ENCODE peak calls at places on chromosomes 11 and 22, in six cellular contexts. B, G, C, U, X and P are unnamed samples. For H3K36me3, the result is how much of the 10 kb centered on the place peaks cover.

GRCh38 chr22:23613193-23613973 is 18.7 kb downstream of the DRICH1 start:
- DNase-seq in B (peak), G (no peak), C (no peak), U (no peak), X (no peak), P (no peak)

GRCh38 chr11:35141538-35141937 is 2.6 kb downstream of the CD44 start:
- DNase-seq in B (no peak), G (no peak), C (no peak), U (peak), X (peak), P (no peak)

GRCh38 chr11:60987577-60988277 is 16.2 kb downstream of the CD6 start:
- DNase-seq in B (no peak), G (no peak), C (no peak), U (no peak), X (no peak), P (no peak)

GRCh38 chr11:32213223-32213622 is 122.3 kb downstream of the RCN1 start:
- DNase-seq in B (no peak), G (no peak), C (no peak), U (no peak), X (no peak), P (no peak)

GRCh38 chr22:41943661-41944209 is 3.2 kb downstream of the CENPM start:
- DNase-seq in B (no peak), G (no peak), C (no peak), U (peak), X (no peak), P (no peak)

GRCh38 chr22:46556775-46557174 is 19.4 kb upstream of the CELSR1 start:
- DNase-seq in B (no peak), G (no peak), C (no peak), U (no peak), X (no peak), P (no peak)

GRCh38 chr11:16606784-16607674 is 131.4 kb upstream of the C11orf58 start:
- DNase-seq in B (no peak), G (peak), C (no peak), U (no peak), X (peak), P (peak)

GRCh38 chr11:119368121-119369034 is 13.1 kb downstream of the USP2 start:
- DNase-seq in B (peak), G (peak), C (no peak), U (peak), X (peak), P (peak)

GRCh38 chr11:34028407-34028804 is 23.1 kb upstream of the CAPRIN1 start:
- DNase-seq in B (no peak), G (no peak), C (no peak), U (peak), X (peak), P (no peak)

GRCh38 chr22:39543095-39543494 is 10.5 kb upstream of the RPS19BP1 start:
- DNase-seq in B (no peak), G (peak), C (peak), U (no peak), X (no peak), P (peak)

GRCh38 chr11:62599909-62600308 is 1.8 kb downstream of the MTA2 start:
- DNase-seq in B (no peak), G (no peak), C (no peak), U (no peak), X (no peak), P (no peak)

GRCh38 chr11:10719616-10720015 is 26.1 kb upstream of the IRAG1 start:
- DNase-seq in B (no peak), G (no peak), C (no peak), U (no peak), X (no peak), P (no peak)

GRCh38 chr11:94926698-94927237 is 46.6 kb downstream of the CWC15 start:
- DNase-seq in B (no peak), G (no peak), C (no peak), U (peak), X (peak), P (no peak)

GRCh38 chr11:15818132-15818842 is 538.1 kb downstream of the SOX6 start:
- DNase-seq in B (no peak), G (no peak), C (no peak), U (peak), X (no peak), P (no peak)

GRCh38 chr11:69137148-69137844 is 18.4 kb upstream of the SMIM38 start:
- DNase-seq in B (no peak), G (no peak), C (no peak), U (no peak), X (no peak), P (no peak)

GRCh38 chr22:42817556-42817955 is 39.5 kb downstream of the ARFGAP3 start:
- DNase-seq in B (no peak), G (no peak), C (no peak), U (no peak), X (no peak), P (no peak)

GRCh38 chr11:3627291-3627690 is 14.5 kb downstream of the ART5 start:
- DNase-seq in B (no peak), G (no peak), C (no peak), U (no peak), X (no peak), P (no peak)

GRCh38 chr11:132126973-132127900 is 756.8 kb downstream of the NTM start:
- DNase-seq in B (peak), G (peak), C (no peak), U (peak), X (peak), P (peak)

GRCh38 chr11:134644489-134645456 is 232.7 kb upstream of the B3GAT1 start:
- DNase-seq in B (no peak), G (peak), C (no peak), U (no peak), X (no peak), P (no peak)

GRCh38 chr11:46755962-46756361 is 36.9 kb downstream of the F2 start:
- DNase-seq in B (no peak), G (no peak), C (no peak), U (no peak), X (no peak), P (no peak)

GRCh38 chr11:46759196-46759595 is 40.2 kb downstream of the F2 start:
- DNase-seq in B (no peak), G (no peak), C (no peak), U (no peak), X (no peak), P (no peak)

GRCh38 chr11:46761807-46762206 is 42.8 kb downstream of the F2 start:
- DNase-seq in B (no peak), G (no peak), C (no peak), U (no peak), X (no peak), P (no peak)

GRCh38 chr11:46762248-46762647 is 43.2 kb downstream of the F2 start:
- DNase-seq in B (no peak), G (no peak), C (no peak), U (no peak), X (no peak), P (no peak)

DNA sequence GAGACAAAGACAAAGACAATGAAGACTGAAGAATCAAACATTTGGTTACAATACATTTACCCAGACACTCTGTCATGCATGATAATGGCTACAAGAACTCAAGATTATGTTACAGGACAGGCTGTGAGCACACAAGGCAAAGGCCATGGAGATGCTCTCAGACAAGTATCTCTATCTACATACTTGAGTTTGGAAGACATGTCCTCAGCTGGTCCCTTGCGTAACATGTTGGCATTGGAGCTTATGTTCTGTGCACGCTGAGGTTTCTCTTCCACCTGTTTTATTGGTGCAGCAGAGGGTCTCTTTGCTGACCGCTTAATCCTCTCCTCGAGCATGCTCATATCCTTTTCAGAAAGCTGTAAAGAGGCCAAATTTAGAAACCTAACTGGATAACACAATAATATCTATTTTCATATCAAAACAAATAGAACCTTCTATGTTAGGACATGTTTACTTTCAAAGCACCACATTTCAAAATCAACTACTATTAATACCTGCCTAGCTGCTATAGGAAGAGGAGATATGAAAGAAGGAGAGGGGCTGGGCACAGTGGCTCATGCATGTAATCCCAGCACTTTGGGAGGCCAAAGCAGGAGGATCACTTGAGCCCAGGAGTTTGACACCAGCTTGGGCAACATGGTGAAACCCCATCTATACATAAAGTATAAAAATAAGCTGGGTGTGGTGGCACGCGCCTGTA is 41.6 kb downstream of the F2 start:
- DNase-seq in B (no peak), G (no peak), C (no peak), U (no peak), X (no peak), P (no peak)
- H3K36me3 ChIP-seq in B (half or more), G (under half), C (half or more), U (under half), X (under half), P (half or more)

GRCh38 chr11:76672431-76673163 is 2.0 kb upstream of the LRRC32 start:
- DNase-seq in B (no peak), G (no peak), C (peak), U (no peak), X (no peak), P (no peak)
- H3K27ac ChIP-seq in B (no peak), G (no peak), C (peak), U (no peak), X (no peak), P (no peak)

GRCh38 chr11:326842-327580 is 6.4 kb upstream of the IFITM3 start:
- DNase-seq in B (peak), G (no peak), C (peak), U (peak), X (peak), P (no peak)
- H3K4me3 ChIP-seq in B (no peak), G (no peak), C (peak), U (no peak), X (peak), P (no peak)

GRCh38 chr11:44738791-44739190 is 12.0 kb downstream of the TSPAN18 start:
- DNase-seq in B (no peak), G (no peak), C (no peak), U (no peak), X (no peak), P (no peak)
- H3K36me3 ChIP-seq in B (under half), G (under half), C (under half), U (under half), X (under half), P (under half)

DNA sequence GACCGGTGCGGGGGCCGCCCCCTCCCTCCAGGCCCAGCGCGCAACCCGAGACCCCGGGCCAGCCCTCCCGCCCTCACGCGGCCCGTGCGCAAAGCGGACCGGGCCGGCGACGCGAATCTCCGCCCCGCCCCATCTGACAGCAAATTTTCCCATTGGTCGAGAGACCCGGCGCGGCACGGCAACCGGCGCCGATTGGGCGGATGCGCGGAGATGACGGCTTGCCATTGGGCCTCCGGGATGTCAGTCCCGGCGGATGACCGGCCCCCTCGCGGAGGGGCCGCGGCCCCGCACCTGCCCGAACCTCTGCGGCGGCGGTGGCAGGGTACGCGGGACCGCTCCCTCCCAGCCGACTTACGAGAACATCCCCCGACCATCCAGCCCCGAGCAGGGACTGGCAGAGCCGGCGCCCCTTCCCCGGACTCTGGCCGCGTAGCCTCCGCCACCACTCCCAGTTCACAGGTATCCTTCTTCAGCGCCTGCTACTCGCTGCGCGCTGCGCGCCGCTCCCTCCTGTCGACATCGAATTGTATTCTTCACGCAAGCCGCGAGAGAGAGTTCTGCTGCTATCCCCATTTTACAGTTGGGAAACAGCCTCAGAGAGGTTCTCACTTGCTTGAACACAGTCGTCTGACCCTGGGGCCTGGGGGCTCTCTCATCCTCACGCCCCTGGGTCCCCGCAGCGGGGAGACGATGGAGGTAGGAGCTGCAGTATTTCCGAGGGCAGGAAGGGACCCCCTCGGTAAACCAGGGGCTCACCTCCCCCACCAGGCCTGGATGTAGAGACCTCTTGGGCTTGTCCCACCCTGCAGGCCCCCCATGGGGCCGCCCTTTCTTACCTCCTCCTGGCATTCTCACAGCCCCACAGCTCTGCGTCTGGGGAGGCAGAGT is at the start of gene ARVCF:
- DNase-seq in B (peak), G (peak), C (peak), U (peak), X (peak), P (peak)
- H3K27ac ChIP-seq in B (peak), G (no peak), C (no peak), U (no peak), X (peak), P (peak)

GRCh38 chr11:126948563-126948962 is 52.0 kb downstream of the KIRREL3 start:
- DNase-seq in B (no peak), G (no peak), C (no peak), U (no peak), X (no peak), P (no peak)
- H3K4me3 ChIP-seq in B (no peak), G (no peak), C (no peak), U (no peak), X (no peak), P (no peak)